ENCODE peak calls at places on chromosomes 12 and 14, in eight cellular contexts. B, V, A, H, Y, K, R and I are unnamed samples.

GRCh38 chr12:1660304-1661187 is 30.3 kb upstream of the ADIPOR2 start:
- DNase-seq in A (peak), R (no peak), K (no peak), Y (peak), H (peak), B (peak), V (no peak), I (peak)

GRCh38 chr14:32940711-32941667 is 2.3 kb downstream of the NPAS3 start:
- DNase-seq in K (no peak), V (no peak), A (no peak), R (no peak), B (no peak), Y (no peak), H (no peak), I (no peak)

GRCh38 chr12:126437934-126438333 is 1372.7 kb downstream of the AACS start:
- DNase-seq in H (no peak), B (no peak), R (no peak), K (no peak), V (no peak), Y (no peak), A (no peak), I (no peak)

GRCh38 chr14:56289155-56289554 is 170.9 kb downstream of the PELI2 start:
- DNase-seq in B (no peak), Y (no peak), V (no peak), H (no peak), K (no peak), R (no peak), A (no peak), I (no peak)

GRCh38 chr14:92225731-92226130 is 97.2 kb upstream of the SLC24A4 start:
- DNase-seq in A (no peak), H (no peak), B (no peak), V (no peak), R (no peak), Y (no peak), K (no peak), I (no peak)

GRCh38 chr14:103514596-103515421 is 7.8 kb downstream of the CKB start:
- DNase-seq in H (no peak), V (peak), K (no peak), A (no peak), Y (no peak), R (no peak), B (no peak), I (no peak)

GRCh38 chr12:116376354-116377193 is 99.1 kb upstream of the MED13L start:
- DNase-seq in R (no peak), V (no peak), B (no peak), Y (no peak), H (peak), K (no peak), A (no peak), I (no peak)

GRCh38 chr12:105330938-105331804 is 680 bp downstream of the C12orf75 start:
- DNase-seq in V (no peak), K (peak), H (no peak), B (no peak), R (no peak), A (no peak), Y (peak), I (peak)

GRCh38 chr14:51157012-51157411 is 62.1 kb upstream of the TRIM9 start:
- DNase-seq in H (no peak), R (no peak), B (no peak), K (no peak), V (no peak), A (no peak), Y (no peak), I (no peak)

GRCh38 chr12:94150483-94151225 is 2.3 kb downstream of the PLXNC1 start:
- DNase-seq in K (no peak), R (peak), Y (no peak), H (no peak), B (no peak), A (peak), V (no peak), I (peak)

GRCh38 chr12:26724309-26724702 is 108.7 kb downstream of the ITPR2 start:
- DNase-seq in Y (no peak), K (no peak), B (no peak), A (no peak), V (no peak), R (no peak), H (no peak), I (no peak)

GRCh38 chr12:75656210-75656609 is 144.8 kb upstream of the KRR1 start:
- DNase-seq in V (no peak), A (no peak), Y (no peak), K (no peak), B (no peak), R (no peak), H (no peak), I (no peak)

GRCh38 chr12:62717636-62718035 is 217.3 kb downstream of the PPM1H start:
- DNase-seq in V (no peak), R (no peak), H (no peak), B (no peak), Y (no peak), A (no peak), K (no peak), I (no peak)

GRCh38 chr14:81277096-81277495 is 56.3 kb upstream of the GTF2A1 start:
- DNase-seq in V (no peak), K (no peak), R (no peak), B (no peak), H (no peak), A (no peak), Y (no peak), I (no peak)

GRCh38 chr14:31933716-31934115 is 143.4 kb upstream of the ARHGAP5 start:
- DNase-seq in K (no peak), V (no peak), A (no peak), H (peak), Y (no peak), B (no peak), R (no peak), I (no peak)

GRCh38 chr12:94053676-94054075 is 94.7 kb upstream of the PLXNC1 start:
- DNase-seq in B (no peak), A (no peak), H (no peak), K (no peak), Y (no peak), V (no peak), R (no peak), I (no peak)

GRCh38 chr12:49827351-49828099 is 688 bp downstream of the NCKAP5L start:
- DNase-seq in K (peak), R (peak), B (no peak), H (no peak), V (peak), A (peak), Y (peak), I (peak)

GRCh38 chr14:51564460-51564859 is 87.2 kb upstream of the FRMD6 start:
- DNase-seq in V (no peak), Y (no peak), B (no peak), R (no peak), A (no peak), K (peak), H (no peak), I (no peak)

GRCh38 chr12:93802293-93802692 is 125.1 kb downstream of the CRADD start:
- DNase-seq in A (no peak), K (no peak), R (no peak), Y (no peak), H (no peak), V (peak), B (no peak), I (no peak)

GRCh38 chr14:63910593-63911363 is 58.0 kb downstream of the SYNE2 start:
- DNase-seq in B (no peak), A (no peak), K (no peak), Y (no peak), V (no peak), H (no peak), R (no peak), I (no peak)

GRCh38 chr14:98742001-98742400 is 530.0 kb downstream of the BCL11B start:
- DNase-seq in H (no peak), A (no peak), R (no peak), Y (no peak), K (no peak), V (no peak), B (no peak), I (no peak)

GRCh38 chr14:32494566-32495434 is 165.7 kb downstream of the AKAP6 start:
- DNase-seq in H (no peak), Y (no peak), B (no peak), A (no peak), K (no peak), V (no peak), R (no peak), I (no peak)